ENCODE peak calls at places on chromosome 12, in four cellular contexts. Q is hypothalamus, Y is stromal cell of bone marrow, K is WERI-Rb-1. A is an unnamed sample.
A peak's percentile ranks its signal among the peaks of the same experiment; 100 is the strongest.

GRCh38 chr12:132621657-132622435 is 3.3 kb downstream of the P2RX2 start:
- DNase-seq in Y (no peak), Q (no peak), K (no peak), A (no peak)

GRCh38 chr12:69417741-69418167 is 52.4 kb upstream of the FRS2 start:
- DNase-seq in Y (no peak), Q (no peak), K (no peak), A (no peak)

GRCh38 chr12:93032748-93033147 is 103.7 kb upstream of the EEA1 start:
- DNase-seq in Q (no peak), Y (no peak), K (no peak), A (no peak)

GRCh38 chr12:46571593-46571992 is 199.0 kb upstream of the SLC38A2 start:
- DNase-seq in K (no peak), Q (no peak), Y (no peak), A (no peak)

GRCh38 chr12:27347779-27348178 is 15.1 kb downstream of the BMAL2 start:
- DNase-seq in Q (no peak), Y (no peak), K (peak; percentile 28), A (no peak)

GRCh38 chr12:38838211-38838850 is 67.1 kb downstream of the CPNE8 start:
- DNase-seq in K (no peak), Q (no peak), Y (no peak), A (no peak)

GRCh38 chr12:49609875-49610154 is 4.4 kb upstream of the FAM186B start:
- DNase-seq in Q (no peak), K (no peak), Y (no peak), A (no peak)

GRCh38 chr12:25501565-25501964 is 51.5 kb downstream of the LMNTD1 start:
- DNase-seq in K (no peak), Q (no peak), Y (no peak), A (no peak)

GRCh38 chr12:104549820-104550480 is 93.2 kb downstream of the CHST11 start:
- DNase-seq in Y (no peak), Q (no peak), K (no peak), A (no peak)

GRCh38 chr12:54140958-54141388 is 47.8 kb downstream of the SMUG1 start:
- DNase-seq in Q (no peak), K (peak; percentile 79), Y (peak; percentile 50), A (no peak)

GRCh38 chr12:107749094-107749493 is 11.8 kb downstream of the PRDM4 start:
- DNase-seq in Q (no peak), Y (peak; percentile 29), K (no peak), A (no peak)

GRCh38 chr12:11969437-11970154 is 101.1 kb upstream of the BCL2L14 start:
- DNase-seq in K (peak; percentile 18), Q (no peak), Y (no peak), A (no peak)

GRCh38 chr12:75480469-75480949 is at the start of gene GLIPR1:
- DNase-seq in K (no peak), Q (peak; percentile 25), Y (peak; percentile 99), A (no peak)

GRCh38 chr12:94150483-94151225 is 2.3 kb downstream of the PLXNC1 start:
- DNase-seq in Y (no peak), K (no peak), Q (no peak), A (no peak)

A was measured in caudate nucleus.